ENCODE peak calls at places on chromosomes 13 and 19, in five cellular contexts. One of them, this sample, is unnamed.
A peak's percentile ranks its signal among the peaks of the same experiment; 100 is the strongest.

GRCh38 chr13:85619321-85619720 is 179.9 kb downstream of the SLITRK6 start:
- ATAC-seq in stimulated activated naive CD8-positive, alpha-beta T cell treated with anti-CD3 and anti-CD28 coated beads, Interleukin-15, Interleukin-2, amounts not matched to agents 100 U/mL and 50 U/mL, for 24 hours: no peak
- ATAC-seq in activated CD8-positive, alpha-beta T cell treated with anti-CD3 and anti-CD28 coated beads for 36 hours: no peak
- ATAC-seq in A549: no peak
- ATAC-seq in gastroesophageal sphincter: no peak
- ATAC-seq in this sample: no peak

GRCh38 chr19:49873834-49874233 is 3.3 kb downstream of the AKT1S1 start:
- ATAC-seq in stimulated activated naive CD8-positive, alpha-beta T cell treated with anti-CD3 and anti-CD28 coated beads, Interleukin-15, Interleukin-2, amounts not matched to agents 100 U/mL and 50 U/mL, for 24 hours: no peak
- ATAC-seq in activated CD8-positive, alpha-beta T cell treated with anti-CD3 and anti-CD28 coated beads for 36 hours: no peak
- ATAC-seq in A549: no peak
- ATAC-seq in gastroesophageal sphincter: no peak
- ATAC-seq in this sample: no peak

GRCh38 chr13:113598081-113598410 is 13.5 kb downstream of the TFDP1 start:
- ATAC-seq in stimulated activated naive CD8-positive, alpha-beta T cell treated with anti-CD3 and anti-CD28 coated beads, Interleukin-15, Interleukin-2, amounts not matched to agents 100 U/mL and 50 U/mL, for 24 hours: no peak
- ATAC-seq in activated CD8-positive, alpha-beta T cell treated with anti-CD3 and anti-CD28 coated beads for 36 hours: no peak
- ATAC-seq in A549: no peak
- ATAC-seq in gastroesophageal sphincter: no peak
- ATAC-seq in this sample: no peak

GRCh38 chr19:44875666-44876418 is 15.2 kb upstream of the TOMM40 start:
- ATAC-seq in stimulated activated naive CD8-positive, alpha-beta T cell treated with anti-CD3 and anti-CD28 coated beads, Interleukin-15, Interleukin-2, amounts not matched to agents 100 U/mL and 50 U/mL, for 24 hours: no peak
- ATAC-seq in activated CD8-positive, alpha-beta T cell treated with anti-CD3 and anti-CD28 coated beads for 36 hours: no peak
- ATAC-seq in A549: no peak
- ATAC-seq in gastroesophageal sphincter: no peak
- ATAC-seq in this sample: peak; percentile 92

GRCh38 chr19:45469835-45470146 is 2.0 kb downstream of the FOSB start:
- ATAC-seq in stimulated activated naive CD8-positive, alpha-beta T cell treated with anti-CD3 and anti-CD28 coated beads, Interleukin-15, Interleukin-2, amounts not matched to agents 100 U/mL and 50 U/mL, for 24 hours: peak; percentile 17
- ATAC-seq in activated CD8-positive, alpha-beta T cell treated with anti-CD3 and anti-CD28 coated beads for 36 hours: no peak
- ATAC-seq in A549: no peak
- ATAC-seq in gastroesophageal sphincter: no peak
- ATAC-seq in this sample: peak; percentile 59

GRCh38 chr19:9130965-9131364 is 4.2 kb upstream of the OR7G3 start:
- ATAC-seq in stimulated activated naive CD8-positive, alpha-beta T cell treated with anti-CD3 and anti-CD28 coated beads, Interleukin-15, Interleukin-2, amounts not matched to agents 100 U/mL and 50 U/mL, for 24 hours: no peak
- ATAC-seq in activated CD8-positive, alpha-beta T cell treated with anti-CD3 and anti-CD28 coated beads for 36 hours: no peak
- ATAC-seq in A549: no peak
- ATAC-seq in gastroesophageal sphincter: no peak
- ATAC-seq in this sample: no peak

GRCh38 chr19:5765220-5765619 is 19.3 kb downstream of the PRR22 start:
- ATAC-seq in stimulated activated naive CD8-positive, alpha-beta T cell treated with anti-CD3 and anti-CD28 coated beads, Interleukin-15, Interleukin-2, amounts not matched to agents 100 U/mL and 50 U/mL, for 24 hours: no peak
- ATAC-seq in activated CD8-positive, alpha-beta T cell treated with anti-CD3 and anti-CD28 coated beads for 36 hours: no peak
- ATAC-seq in A549: no peak
- ATAC-seq in gastroesophageal sphincter: no peak
- ATAC-seq in this sample: no peak

GRCh38 chr19:47107201-47107952 is 6.2 kb downstream of the ZC3H4 start:
- ATAC-seq in stimulated activated naive CD8-positive, alpha-beta T cell treated with anti-CD3 and anti-CD28 coated beads, Interleukin-15, Interleukin-2, amounts not matched to agents 100 U/mL and 50 U/mL, for 24 hours: peak; percentile 55
- ATAC-seq in activated CD8-positive, alpha-beta T cell treated with anti-CD3 and anti-CD28 coated beads for 36 hours: peak; percentile 46
- ATAC-seq in A549: no peak
- ATAC-seq in gastroesophageal sphincter: no peak
- ATAC-seq in this sample: peak; percentile 44

GRCh38 chr13:49602005-49602404 is 16.6 kb upstream of the RCBTB1 start:
- ATAC-seq in stimulated activated naive CD8-positive, alpha-beta T cell treated with anti-CD3 and anti-CD28 coated beads, Interleukin-15, Interleukin-2, amounts not matched to agents 100 U/mL and 50 U/mL, for 24 hours: no peak
- ATAC-seq in activated CD8-positive, alpha-beta T cell treated with anti-CD3 and anti-CD28 coated beads for 36 hours: no peak
- ATAC-seq in A549: no peak
- ATAC-seq in gastroesophageal sphincter: no peak
- ATAC-seq in this sample: no peak

GRCh38 chr13:95231393-95231792 is 69.9 kb downstream of the ABCC4 start:
- ATAC-seq in stimulated activated naive CD8-positive, alpha-beta T cell treated with anti-CD3 and anti-CD28 coated beads, Interleukin-15, Interleukin-2, amounts not matched to agents 100 U/mL and 50 U/mL, for 24 hours: no peak
- ATAC-seq in activated CD8-positive, alpha-beta T cell treated with anti-CD3 and anti-CD28 coated beads for 36 hours: no peak
- ATAC-seq in A549: no peak
- ATAC-seq in gastroesophageal sphincter: no peak
- ATAC-seq in this sample: no peak

This sample was measured in esophagus mucosa.